ENCODE peak calls at places on chromosomes 2 and 18, in six cellular contexts. One of them, this sample, is unnamed.

GRCh38 chr18:7784171-7784570 is 217.1 kb downstream of the PTPRM start:
- DNase-seq in lower lobe of right lung: no peak
- DNase-seq in Peyer's patch: no peak
- DNase-seq in fibroblast of lung: peak
- DNase-seq in cardiac muscle cell: no peak
- DNase-seq in neural progenitor cell: peak
- DNase-seq in this sample: no peak

GRCh38 chr2:43519711-43520221 is 76.1 kb downstream of the THADA start:
- DNase-seq in lower lobe of right lung: no peak
- DNase-seq in Peyer's patch: no peak
- DNase-seq in fibroblast of lung: peak
- DNase-seq in cardiac muscle cell: no peak
- DNase-seq in neural progenitor cell: peak
- DNase-seq in this sample: no peak

GRCh38 chr18:34128436-34128835 is 96.3 kb downstream of the NOL4 start:
- DNase-seq in lower lobe of right lung: no peak
- DNase-seq in Peyer's patch: no peak
- DNase-seq in fibroblast of lung: peak
- DNase-seq in cardiac muscle cell: no peak
- DNase-seq in neural progenitor cell: no peak
- DNase-seq in this sample: no peak

GRCh38 chr2:28412625-28413151 is 20.0 kb downstream of the FOSL2 start:
- DNase-seq in lower lobe of right lung: no peak
- DNase-seq in Peyer's patch: no peak
- DNase-seq in fibroblast of lung: no peak
- DNase-seq in cardiac muscle cell: no peak
- DNase-seq in neural progenitor cell: no peak
- DNase-seq in this sample: no peak

GRCh38 chr18:44601447-44601846 is 79.2 kb upstream of the SETBP1 start:
- DNase-seq in lower lobe of right lung: no peak
- DNase-seq in Peyer's patch: no peak
- DNase-seq in fibroblast of lung: peak
- DNase-seq in cardiac muscle cell: peak
- DNase-seq in neural progenitor cell: no peak
- DNase-seq in this sample: no peak

GRCh38 chr2:23571527-23572295 is 186.7 kb downstream of the KLHL29 start:
- DNase-seq in lower lobe of right lung: no peak
- DNase-seq in Peyer's patch: no peak
- DNase-seq in fibroblast of lung: no peak
- DNase-seq in cardiac muscle cell: peak
- DNase-seq in neural progenitor cell: no peak
- DNase-seq in this sample: no peak

GRCh38 chr2:232368311-232368731 is 10.2 kb upstream of the ALPP start:
- DNase-seq in lower lobe of right lung: no peak
- DNase-seq in Peyer's patch: no peak
- DNase-seq in fibroblast of lung: no peak
- DNase-seq in cardiac muscle cell: no peak
- DNase-seq in neural progenitor cell: peak
- DNase-seq in this sample: peak

GRCh38 chr2:34570266-34570872 is 971.3 kb upstream of the FAM98A start:
- DNase-seq in lower lobe of right lung: no peak
- DNase-seq in Peyer's patch: no peak
- DNase-seq in fibroblast of lung: peak
- DNase-seq in cardiac muscle cell: peak
- DNase-seq in neural progenitor cell: peak
- DNase-seq in this sample: peak

GRCh38 chr2:195834836-195835235 is 177.8 kb downstream of the SLC39A10 start:
- DNase-seq in lower lobe of right lung: no peak
- DNase-seq in Peyer's patch: no peak
- DNase-seq in fibroblast of lung: no peak
- DNase-seq in cardiac muscle cell: no peak
- DNase-seq in neural progenitor cell: no peak
- DNase-seq in this sample: no peak

GRCh38 chr2:205284323-205284722 is 398.0 kb upstream of the NRP2 start:
- DNase-seq in lower lobe of right lung: no peak
- DNase-seq in Peyer's patch: no peak
- DNase-seq in fibroblast of lung: no peak
- DNase-seq in cardiac muscle cell: no peak
- DNase-seq in neural progenitor cell: no peak
- DNase-seq in this sample: no peak

GRCh38 chr2:171893196-171893823 is 734 bp downstream of the SLC25A12 start:
- DNase-seq in lower lobe of right lung: no peak
- DNase-seq in Peyer's patch: no peak
- DNase-seq in fibroblast of lung: peak
- DNase-seq in cardiac muscle cell: no peak
- DNase-seq in neural progenitor cell: no peak
- DNase-seq in this sample: no peak

GRCh38 chr2:24721470-24721869 is 71.7 kb downstream of the PTRHD1 start:
- DNase-seq in lower lobe of right lung: no peak
- DNase-seq in Peyer's patch: no peak
- DNase-seq in fibroblast of lung: peak
- DNase-seq in cardiac muscle cell: no peak
- DNase-seq in neural progenitor cell: peak
- DNase-seq in this sample: no peak

GRCh38 chr2:117631141-117631540 is 183.3 kb upstream of the DDX18 start:
- DNase-seq in lower lobe of right lung: no peak
- DNase-seq in Peyer's patch: no peak
- DNase-seq in fibroblast of lung: no peak
- DNase-seq in cardiac muscle cell: no peak
- DNase-seq in neural progenitor cell: no peak
- DNase-seq in this sample: no peak

GRCh38 chr18:67199993-67200617 is 316.4 kb downstream of the DSEL start:
- DNase-seq in lower lobe of right lung: no peak
- DNase-seq in Peyer's patch: no peak
- DNase-seq in fibroblast of lung: peak
- DNase-seq in cardiac muscle cell: peak
- DNase-seq in neural progenitor cell: peak
- DNase-seq in this sample: no peak

GRCh38 chr18:76380791-76381405 is 114.1 kb downstream of the ZNF516 start:
- DNase-seq in lower lobe of right lung: no peak
- DNase-seq in Peyer's patch: no peak
- DNase-seq in fibroblast of lung: no peak
- DNase-seq in cardiac muscle cell: peak
- DNase-seq in neural progenitor cell: peak
- DNase-seq in this sample: peak

GRCh38 chr18:24862225-24862893 is 401.9 kb downstream of the HRH4 start:
- DNase-seq in lower lobe of right lung: no peak
- DNase-seq in Peyer's patch: no peak
- DNase-seq in fibroblast of lung: no peak
- DNase-seq in cardiac muscle cell: no peak
- DNase-seq in neural progenitor cell: peak
- DNase-seq in this sample: no peak

GRCh38 chr18:77206676-77207370 is 42.8 kb upstream of the GALR1 start:
- DNase-seq in lower lobe of right lung: no peak
- DNase-seq in Peyer's patch: no peak
- DNase-seq in fibroblast of lung: peak
- DNase-seq in cardiac muscle cell: no peak
- DNase-seq in neural progenitor cell: no peak
- DNase-seq in this sample: no peak

GRCh38 chr2:218152777-218153176 is 14.0 kb downstream of the CXCR1 start:
- DNase-seq in lower lobe of right lung: no peak
- DNase-seq in Peyer's patch: no peak
- DNase-seq in fibroblast of lung: no peak
- DNase-seq in cardiac muscle cell: no peak
- DNase-seq in neural progenitor cell: no peak
- DNase-seq in this sample: no peak

GRCh38 chr2:17857016-17857415 is 21.5 kb upstream of the KCNS3 start:
- DNase-seq in lower lobe of right lung: no peak
- DNase-seq in Peyer's patch: no peak
- DNase-seq in fibroblast of lung: peak
- DNase-seq in cardiac muscle cell: no peak
- DNase-seq in neural progenitor cell: no peak
- DNase-seq in this sample: no peak

GRCh38 chr2:70947556-70948184 is 12.0 kb downstream of the ATP6V1B1 start:
- DNase-seq in lower lobe of right lung: no peak
- DNase-seq in Peyer's patch: no peak
- DNase-seq in fibroblast of lung: peak
- DNase-seq in cardiac muscle cell: no peak
- DNase-seq in neural progenitor cell: no peak
- DNase-seq in this sample: peak

GRCh38 chr18:74654637-74655036 is 57.0 kb downstream of the ZNF407 start:
- DNase-seq in lower lobe of right lung: no peak
- DNase-seq in Peyer's patch: no peak
- DNase-seq in fibroblast of lung: peak
- DNase-seq in cardiac muscle cell: no peak
- DNase-seq in neural progenitor cell: no peak
- DNase-seq in this sample: no peak

GRCh38 chr2:38398739-38399138 is 21.7 kb upstream of the ATL2 start:
- DNase-seq in lower lobe of right lung: no peak
- DNase-seq in Peyer's patch: no peak
- DNase-seq in fibroblast of lung: no peak
- DNase-seq in cardiac muscle cell: no peak
- DNase-seq in neural progenitor cell: no peak
- DNase-seq in this sample: no peak

GRCh38 chr2:2134037-2134436 is 197.0 kb downstream of the MYT1L start:
- DNase-seq in lower lobe of right lung: no peak
- DNase-seq in Peyer's patch: no peak
- DNase-seq in fibroblast of lung: no peak
- DNase-seq in cardiac muscle cell: no peak
- DNase-seq in neural progenitor cell: no peak
- DNase-seq in this sample: no peak

GRCh38 chr18:21739604-21740473 is 753 bp upstream of the MIB1 start:
- DNase-seq in lower lobe of right lung: no peak
- DNase-seq in Peyer's patch: no peak
- DNase-seq in fibroblast of lung: no peak
- DNase-seq in cardiac muscle cell: no peak
- DNase-seq in neural progenitor cell: peak
- DNase-seq in this sample: peak
- H3K27ac ChIP-seq in lower lobe of right lung: peak
- H3K27ac ChIP-seq in Peyer's patch: peak
- H3K27ac ChIP-seq in fibroblast of lung: no peak
- H3K27ac ChIP-seq in cardiac muscle cell: peak
- H3K27ac ChIP-seq in neural progenitor cell: no peak
- H3K27ac ChIP-seq in this sample: peak

GRCh38 chr2:128321421-128321775 is 2.7 kb upstream of the HS6ST1 start:
- DNase-seq in lower lobe of right lung: no peak
- DNase-seq in Peyer's patch: peak
- DNase-seq in fibroblast of lung: no peak
- DNase-seq in cardiac muscle cell: no peak
- DNase-seq in neural progenitor cell: peak
- DNase-seq in this sample: no peak
- H3K4me3 ChIP-seq in lower lobe of right lung: peak
- H3K4me3 ChIP-seq in Peyer's patch: peak
- H3K4me3 ChIP-seq in fibroblast of lung: no peak
- H3K4me3 ChIP-seq in cardiac muscle cell: no peak
- H3K4me3 ChIP-seq in neural progenitor cell: peak
- H3K4me3 ChIP-seq in this sample: no peak

GRCh38 chr18:55349685-55350084 is 238.3 kb downstream of the TCF4 start:
- DNase-seq in lower lobe of right lung: no peak
- DNase-seq in Peyer's patch: no peak
- DNase-seq in fibroblast of lung: no peak
- DNase-seq in cardiac muscle cell: no peak
- DNase-seq in neural progenitor cell: no peak
- DNase-seq in this sample: no peak
- H3K27ac ChIP-seq in lower lobe of right lung: no peak
- H3K27ac ChIP-seq in Peyer's patch: no peak
- H3K27ac ChIP-seq in fibroblast of lung: no peak
- H3K27ac ChIP-seq in cardiac muscle cell: no peak
- H3K27ac ChIP-seq in neural progenitor cell: no peak
- H3K27ac ChIP-seq in this sample: no peak

GRCh38 chr18:35386600-35387366 is 9.6 kb upstream of the ZNF396 start:
- DNase-seq in lower lobe of right lung: peak
- DNase-seq in Peyer's patch: peak
- DNase-seq in fibroblast of lung: peak
- DNase-seq in cardiac muscle cell: peak
- DNase-seq in neural progenitor cell: peak
- DNase-seq in this sample: peak

GRCh38 chr18:35390956-35391695 is 14.0 kb upstream of the ZNF396 start:
- DNase-seq in lower lobe of right lung: no peak
- DNase-seq in Peyer's patch: no peak
- DNase-seq in fibroblast of lung: no peak
- DNase-seq in cardiac muscle cell: no peak
- DNase-seq in neural progenitor cell: no peak
- DNase-seq in this sample: no peak

GRCh38 chr18:35392375-35392774 is 15.2 kb upstream of the ZNF396 start:
- DNase-seq in lower lobe of right lung: no peak
- DNase-seq in Peyer's patch: no peak
- DNase-seq in fibroblast of lung: no peak
- DNase-seq in cardiac muscle cell: no peak
- DNase-seq in neural progenitor cell: no peak
- DNase-seq in this sample: no peak

GRCh38 chr18:35387367-35387685 is 10.2 kb upstream of the ZNF396 start:
- DNase-seq in lower lobe of right lung: no peak
- DNase-seq in Peyer's patch: no peak
- DNase-seq in fibroblast of lung: peak
- DNase-seq in cardiac muscle cell: no peak
- DNase-seq in neural progenitor cell: no peak
- DNase-seq in this sample: no peak

GRCh38 chr18:35389095-35389618 is 12.0 kb upstream of the ZNF396 start:
- DNase-seq in lower lobe of right lung: no peak
- DNase-seq in Peyer's patch: no peak
- DNase-seq in fibroblast of lung: peak
- DNase-seq in cardiac muscle cell: no peak
- DNase-seq in neural progenitor cell: no peak
- DNase-seq in this sample: no peak
- H3K4me3 ChIP-seq in lower lobe of right lung: no peak
- H3K4me3 ChIP-seq in Peyer's patch: no peak
- H3K4me3 ChIP-seq in fibroblast of lung: peak
- H3K4me3 ChIP-seq in cardiac muscle cell: no peak
- H3K4me3 ChIP-seq in neural progenitor cell: no peak
- H3K4me3 ChIP-seq in this sample: no peak

GRCh38 chr2:192558637-192559036 is 363.9 kb upstream of the TMEFF2 start:
- DNase-seq in lower lobe of right lung: no peak
- DNase-seq in Peyer's patch: no peak
- DNase-seq in fibroblast of lung: no peak
- DNase-seq in cardiac muscle cell: no peak
- DNase-seq in neural progenitor cell: no peak
- DNase-seq in this sample: no peak

GRCh38 chr2:192555740-192556139 is 361.0 kb upstream of the TMEFF2 start:
- DNase-seq in lower lobe of right lung: no peak
- DNase-seq in Peyer's patch: no peak
- DNase-seq in fibroblast of lung: no peak
- DNase-seq in cardiac muscle cell: no peak
- DNase-seq in neural progenitor cell: no peak
- DNase-seq in this sample: no peak

GRCh38 chr2:192559541-192560126 is 364.9 kb upstream of the TMEFF2 start:
- DNase-seq in lower lobe of right lung: no peak
- DNase-seq in Peyer's patch: no peak
- DNase-seq in fibroblast of lung: no peak
- DNase-seq in cardiac muscle cell: no peak
- DNase-seq in neural progenitor cell: no peak
- DNase-seq in this sample: no peak

GRCh38 chr2:192560326-192560725 is 365.6 kb upstream of the TMEFF2 start:
- DNase-seq in lower lobe of right lung: no peak
- DNase-seq in Peyer's patch: no peak
- DNase-seq in fibroblast of lung: no peak
- DNase-seq in cardiac muscle cell: no peak
- DNase-seq in neural progenitor cell: no peak
- DNase-seq in this sample: no peak
- H3K27ac ChIP-seq in lower lobe of right lung: no peak
- H3K27ac ChIP-seq in Peyer's patch: no peak
- H3K27ac ChIP-seq in fibroblast of lung: no peak
- H3K27ac ChIP-seq in cardiac muscle cell: no peak
- H3K27ac ChIP-seq in neural progenitor cell: no peak
- H3K27ac ChIP-seq in this sample: no peak

GRCh38 chr2:227474406-227474805 is 2.5 kb downstream of the AGFG1 start:
- DNase-seq in lower lobe of right lung: no peak
- DNase-seq in Peyer's patch: no peak
- DNase-seq in fibroblast of lung: no peak
- DNase-seq in cardiac muscle cell: no peak
- DNase-seq in neural progenitor cell: no peak
- DNase-seq in this sample: no peak
- H3K4me3 ChIP-seq in lower lobe of right lung: peak
- H3K4me3 ChIP-seq in Peyer's patch: peak
- H3K4me3 ChIP-seq in fibroblast of lung: peak
- H3K4me3 ChIP-seq in cardiac muscle cell: no peak
- H3K4me3 ChIP-seq in neural progenitor cell: peak
- H3K4me3 ChIP-seq in this sample: peak